ENCODE peak calls at places on chromosomes 6 and 20, in ten cellular contexts. Y is GM23338; S is trophoblast cell; A is CD4-positive, CD25-positive, alpha-beta regulatory T cell; L is aorta; B is psoas muscle; C is NT2/D1; K is foreskin keratinocyte; T is neural progenitor cell; J is left ventricle myocardium inferior. Z is an unnamed sample. For H3K4me1, the result is how much of the 10 kb centered on the place peaks cover.

GRCh38 chr20:47773381-47773786 is 11.9 kb downstream of the SULF2 start:
- DNase-seq in L (no peak), K (no peak), T (no peak), C (no peak), Y (no peak), B (no peak), A (no peak), J (peak), S (no peak), Z (peak)

GRCh38 chr6:20819774-20820400 is 285.6 kb downstream of the CDKAL1 start:
- DNase-seq in J (no peak), C (no peak), A (no peak), T (no peak), Y (no peak), K (no peak), L (no peak), B (no peak), S (no peak), Z (no peak)

GRCh38 chr6:159169557-159170332 is 545 bp downstream of the FNDC1 start:
- DNase-seq in A (peak), T (peak), B (no peak), C (peak), Y (peak), K (peak), J (peak), L (peak), S (no peak), Z (peak)

GRCh38 chr6:35146453-35146852 is 5.3 kb upstream of the TCP11 start:
- DNase-seq in T (peak), J (peak), C (peak), Y (peak), A (peak), K (no peak), B (no peak), L (peak), S (peak), Z (peak)

GRCh38 chr6:27679308-27679967 is 206.5 kb upstream of the ZNF184 start:
- DNase-seq in L (no peak), C (no peak), S (no peak), T (peak), K (peak), A (peak), Y (peak), J (no peak), B (no peak), Z (no peak)

GRCh38 chr6:130754786-130755367 is 72.3 kb upstream of the SMLR1 start:
- DNase-seq in T (no peak), A (no peak), S (no peak), C (no peak), K (no peak), J (no peak), B (no peak), Y (no peak), L (no peak), Z (no peak)

GRCh38 chr6:113893866-113894265 is 36.7 kb downstream of the MARCKS start:
- DNase-seq in C (no peak), B (no peak), T (no peak), Y (no peak), A (no peak), L (no peak), S (no peak), K (peak), J (no peak), Z (no peak)

GRCh38 chr6:125554456-125554855 is 195.0 kb upstream of the HEY2 start:
- DNase-seq in K (no peak), Y (no peak), S (no peak), J (no peak), B (no peak), T (no peak), A (no peak), C (no peak), L (no peak), Z (no peak)

GRCh38 chr6:112701201-112701600 is 354.1 kb downstream of the RFPL4B start:
- DNase-seq in Y (no peak), B (no peak), T (no peak), J (no peak), L (no peak), A (no peak), K (no peak), S (no peak), C (no peak), Z (peak)

GRCh38 chr6:137413482-137413881 is 80.7 kb downstream of the OLIG3 start:
- DNase-seq in K (no peak), A (no peak), C (no peak), J (no peak), L (no peak), S (no peak), B (no peak), Y (no peak), T (peak), Z (no peak)

GRCh38 chr20:22245139-22245538 is 339.2 kb downstream of the FOXA2 start:
- DNase-seq in Y (no peak), A (no peak), T (no peak), C (no peak), K (no peak), S (no peak), B (no peak), J (no peak), L (no peak), Z (no peak)

GRCh38 chr20:39089029-39089428 is 126.9 kb downstream of the DHX35 start:
- DNase-seq in C (no peak), J (no peak), T (no peak), L (no peak), Y (no peak), B (no peak), A (no peak), K (no peak), S (no peak), Z (no peak)

GRCh38 chr20:50193851-50194830 is 3.5 kb downstream of the CEBPB start:
- DNase-seq in A (no peak), B (peak), Y (peak), K (no peak), C (no peak), T (peak), S (peak), J (no peak), L (no peak), Z (no peak)

GRCh38 chr6:24126586-24127192 is 674 bp downstream of the NRSN1 start:
- DNase-seq in C (peak), Y (peak), S (peak), T (peak), A (peak), B (no peak), L (peak), J (no peak), K (peak), Z (peak)

GRCh38 chr20:32995802-32996201 is 8.4 kb downstream of the SUN5 start:
- DNase-seq in J (no peak), B (no peak), S (no peak), Y (peak), L (no peak), T (no peak), K (no peak), A (no peak), C (no peak), Z (no peak)

GRCh38 chr20:14826926-14827325 is 489.5 kb upstream of the FLRT3 start:
- DNase-seq in S (no peak), B (no peak), T (no peak), C (no peak), J (no peak), K (no peak), Y (no peak), L (no peak), A (no peak), Z (no peak)

DNA sequence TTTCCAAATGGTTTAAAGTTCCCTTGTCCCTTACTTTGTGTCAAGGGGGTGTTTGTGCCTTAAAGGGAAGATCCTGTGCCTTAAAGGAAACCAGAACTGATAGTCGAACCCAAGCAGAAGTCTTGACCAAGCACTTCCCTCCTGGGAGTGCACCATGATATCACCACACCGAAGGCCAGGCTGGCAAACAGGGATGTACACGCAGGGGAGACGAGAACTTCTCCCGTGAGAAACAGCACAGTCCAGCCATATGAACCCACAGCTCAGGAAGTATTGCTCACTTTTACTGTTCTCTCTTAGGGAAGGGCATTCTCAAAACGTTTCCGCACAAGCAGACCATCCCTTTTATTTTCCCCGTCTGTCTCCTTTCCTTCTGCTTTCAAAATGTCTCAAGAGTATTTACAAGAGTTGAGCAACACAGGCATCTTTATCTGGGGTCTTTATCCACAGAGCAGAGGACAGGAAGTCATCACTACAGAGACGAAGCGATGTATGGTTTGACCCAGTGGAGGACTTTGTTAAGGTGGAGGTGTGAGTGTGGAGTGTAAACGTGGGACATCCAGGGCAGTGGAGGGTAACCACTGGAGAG is 12.8 kb upstream of the SERPINB1 start:
- DNase-seq in B (no peak), A (no peak), J (no peak), T (no peak), L (peak), S (no peak), C (no peak), Y (no peak), K (no peak), Z (no peak)
- H3K4me1 ChIP-seq in B (under half), A (half or more), J (half or more), T (under half), L (under half), S (under half), C (under half), Y (under half), K (under half), Z (under half)

GRCh38 chr20:34040300-34041015 is 46.7 kb downstream of the RALY start:
- DNase-seq in L (no peak), K (no peak), T (no peak), S (no peak), A (no peak), B (peak), C (no peak), J (peak), Y (no peak), Z (no peak)
- H3K4me1 ChIP-seq in L (under half), K (under half), T (under half), S (under half), A (under half), B (half or more), C (under half), J (half or more), Y (under half), Z (under half)

DNA sequence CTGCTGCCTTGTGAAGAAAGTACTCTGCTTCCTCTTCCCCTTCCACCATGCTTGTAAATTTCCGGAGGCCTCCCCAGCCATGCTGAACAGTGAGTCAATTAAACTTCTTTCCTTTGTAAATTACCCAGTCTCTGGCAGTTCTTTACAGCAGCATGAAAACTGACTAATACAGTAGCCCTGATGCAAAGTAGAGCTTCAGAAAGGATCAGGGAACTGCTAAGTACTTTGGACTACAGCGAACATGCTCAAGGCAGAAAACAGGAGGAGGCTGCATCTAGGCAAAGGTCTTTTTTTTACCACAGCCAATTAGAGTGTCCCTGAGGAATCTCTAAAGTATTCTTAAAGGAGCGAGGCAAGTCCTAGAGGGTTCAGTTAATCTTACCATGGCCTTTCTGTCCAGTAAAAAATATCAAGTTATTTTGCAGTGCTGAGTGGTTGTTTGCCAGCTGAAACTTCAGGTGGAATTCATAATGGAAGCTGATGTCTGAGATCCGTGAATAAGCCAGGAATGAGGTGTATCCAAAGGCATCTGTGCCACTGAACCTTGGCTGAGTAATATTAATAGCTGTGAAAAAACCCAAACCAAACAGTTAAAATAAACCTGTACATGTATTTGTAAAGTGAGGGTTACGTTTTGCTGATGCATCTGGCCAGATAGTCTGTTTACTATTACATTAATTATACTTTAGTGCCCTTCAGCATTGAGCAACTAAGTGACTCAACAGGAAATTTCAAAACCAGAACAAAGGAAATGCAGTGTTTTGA is 170.4 kb downstream of the PHF3 start:
- DNase-seq in S (no peak), A (no peak), J (no peak), Y (no peak), B (no peak), T (peak), K (peak), C (no peak), L (no peak), Z (no peak)
- H3K4me1 ChIP-seq in S (under half), A (under half), J (under half), Y (under half), B (under half), T (under half), K (under half), C (under half), L (under half), Z (under half)

GRCh38 chr20:17612287-17612974 is 42.6 kb downstream of the DSTN start:
- DNase-seq in J (no peak), B (peak), T (no peak), C (no peak), K (peak), A (peak), L (peak), S (peak), Y (peak), Z (no peak)

GRCh38 chr20:17613328-17614175 is 43.7 kb downstream of the DSTN start:
- DNase-seq in C (no peak), Y (no peak), J (no peak), B (peak), L (peak), T (no peak), A (no peak), K (no peak), S (peak), Z (no peak)

GRCh38 chr20:17611540-17612286 is 41.8 kb downstream of the DSTN start:
- DNase-seq in S (peak), J (no peak), C (no peak), T (peak), L (peak), B (peak), A (no peak), Y (peak), K (peak), Z (no peak)

GRCh38 chr20:17614176-17614811 is 44.4 kb downstream of the DSTN start:
- DNase-seq in S (peak), T (no peak), L (peak), A (no peak), Y (peak), K (peak), C (no peak), J (peak), B (peak), Z (peak)

DNA sequence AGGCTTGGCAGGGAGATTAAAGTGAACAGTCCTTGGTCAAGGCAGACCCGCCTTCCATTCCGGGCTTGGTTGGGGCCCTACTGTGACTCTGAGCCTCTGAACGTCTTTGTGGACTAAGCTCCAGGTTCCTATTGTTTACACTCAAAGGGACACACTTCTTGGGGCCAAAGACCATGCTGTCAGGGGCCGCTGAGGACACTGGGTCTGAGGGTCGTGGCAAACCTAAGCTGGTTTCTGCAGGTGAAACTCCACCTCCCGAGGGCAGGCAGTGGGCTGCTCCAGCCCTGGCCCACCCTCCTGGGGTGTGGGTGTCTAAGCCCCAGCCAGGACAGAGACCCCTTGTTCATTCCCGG is 43.1 kb downstream of the DSTN start:
- DNase-seq in A (no peak), T (no peak), B (no peak), C (no peak), J (no peak), K (no peak), S (no peak), Y (no peak), L (no peak), Z (no peak)
- H3K4me1 ChIP-seq in A (under half), T (under half), B (under half), C (under half), J (half or more), K (under half), S (under half), Y (under half), L (under half), Z (under half)

GRCh38 chr6:36200154-36200891 is 3.8 kb downstream of the BRPF3 start:
- DNase-seq in S (no peak), L (no peak), B (no peak), A (no peak), Y (no peak), C (no peak), K (no peak), T (no peak), J (no peak), Z (no peak)
- H3K4me1 ChIP-seq in S (under half), L (under half), B (under half), A (half or more), Y (under half), C (under half), K (under half), T (under half), J (under half), Z (under half)

DNA sequence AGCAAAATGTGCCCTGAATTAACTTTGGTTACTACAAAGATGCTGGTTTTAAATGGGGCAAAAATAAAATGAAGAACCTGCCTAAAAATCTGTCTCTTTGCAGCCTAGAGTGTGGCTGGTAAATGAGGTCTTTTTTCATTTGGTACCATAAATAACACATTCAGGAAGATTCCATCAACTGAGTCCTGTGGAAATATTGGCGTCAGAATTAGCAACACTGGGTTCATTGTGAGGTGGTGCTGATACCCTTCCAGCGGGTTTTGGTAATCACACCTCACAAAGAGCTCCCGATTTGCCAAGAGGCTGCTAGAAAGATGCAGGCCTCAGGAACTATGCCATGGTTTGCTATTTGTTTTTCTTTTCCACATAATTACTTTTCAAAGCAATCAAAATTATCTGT is 55.3 kb downstream of the FAM50B start:
- DNase-seq in S (no peak), K (no peak), L (no peak), A (no peak), Y (no peak), T (no peak), B (no peak), J (no peak), C (no peak), Z (no peak)
- H3K4me1 ChIP-seq in S (under half), K (under half), L (under half), A (under half), Y (under half), T (under half), B (under half), J (under half), C (under half), Z (under half)

DNA sequence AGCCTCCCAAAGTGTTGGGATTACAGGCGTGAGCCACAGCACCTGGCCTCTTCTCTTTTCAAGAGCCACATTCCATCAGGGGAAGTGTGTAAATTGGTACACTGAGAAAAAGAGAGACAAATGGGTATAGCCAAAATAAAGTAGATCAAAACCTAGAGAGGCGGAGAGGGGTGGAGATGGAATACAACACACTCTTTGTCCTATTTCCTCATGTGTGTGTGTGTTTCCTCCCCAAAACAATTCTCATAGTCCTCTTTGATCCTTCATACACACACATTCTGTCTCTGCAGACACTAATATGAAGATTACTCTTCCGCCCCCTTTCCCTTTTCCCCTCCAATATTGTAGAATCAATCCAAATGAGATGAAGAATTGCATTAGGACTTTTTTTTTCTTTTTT is 16.0 kb downstream of the PXT1 start:
- DNase-seq in A (no peak), L (no peak), C (no peak), Y (no peak), S (no peak), J (no peak), B (no peak), T (no peak), K (no peak), Z (no peak)
- H3K4me1 ChIP-seq in A (under half), L (under half), C (under half), Y (under half), S (under half), J (under half), B (under half), T (under half), K (under half), Z (under half)

DNA sequence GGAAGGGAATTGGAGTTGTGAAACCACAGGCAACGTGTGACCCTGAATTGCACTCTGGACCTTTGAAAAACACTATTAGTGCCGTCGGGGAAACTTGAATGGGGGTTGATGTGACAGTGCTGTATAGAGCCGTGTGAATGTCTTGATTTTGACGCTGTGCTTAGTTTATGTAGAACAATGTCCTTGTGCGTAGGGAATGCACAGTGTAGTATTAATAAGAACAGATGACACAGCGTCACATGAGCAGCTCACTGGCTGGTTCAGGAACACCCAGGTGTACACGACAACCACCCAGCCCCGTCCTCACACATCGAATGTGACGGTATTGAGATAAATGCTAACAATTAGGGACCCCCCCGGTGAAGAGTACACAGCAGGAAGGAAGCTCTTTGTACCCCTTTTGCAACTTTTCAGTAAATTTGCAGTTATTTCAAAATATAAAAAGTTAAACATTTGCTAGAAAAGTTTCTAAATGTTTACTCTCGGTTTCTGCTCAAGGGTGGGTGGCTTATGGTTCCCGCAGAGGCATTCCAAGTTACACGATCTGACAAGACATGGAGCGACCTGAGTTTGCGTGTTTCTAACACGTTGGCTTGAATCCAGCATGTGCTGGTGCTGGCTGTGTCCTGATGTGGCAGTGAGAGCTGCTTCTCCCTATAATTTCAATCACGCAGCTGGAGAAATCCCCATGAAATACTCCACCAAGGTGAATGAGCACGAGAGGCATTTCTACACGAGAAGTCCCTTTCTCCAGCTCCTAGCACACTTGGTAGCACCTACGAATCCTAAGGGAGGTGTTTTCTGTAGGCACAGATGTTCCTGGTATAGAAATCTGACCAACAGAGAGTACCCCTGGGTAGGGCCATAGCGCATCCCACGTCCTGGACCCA is 208.0 kb upstream of the EXOC2 start:
- DNase-seq in K (no peak), C (no peak), B (no peak), J (no peak), A (no peak), Y (no peak), S (no peak), T (no peak), L (no peak), Z (no peak)
- H3K4me1 ChIP-seq in K (under half), C (under half), B (under half), J (under half), A (under half), Y (under half), S (under half), T (under half), L (under half), Z (under half)

Z was measured in HAP-1.